ENCODE peak calls at places on chromosomes 11 and 22, in nine cellular contexts. One of them, this sample, is unnamed.

GRCh38 chr22:30045901-30046715 is 34.2 kb upstream of the HORMAD2 start:
- DNase-seq in PC-3: no peak
- DNase-seq in psoas muscle: no peak
- DNase-seq in fibroblast of lung: no peak
- DNase-seq in SJSA1: peak
- DNase-seq in GM23248: no peak
- DNase-seq in right lobe of liver: no peak
- DNase-seq in pancreas: no peak
- DNase-seq in uterus: no peak
- DNase-seq in this sample: no peak

GRCh38 chr11:78841451-78842060 is 266.9 kb upstream of the NARS2 start:
- DNase-seq in PC-3: peak
- DNase-seq in psoas muscle: no peak
- DNase-seq in fibroblast of lung: peak
- DNase-seq in SJSA1: no peak
- DNase-seq in GM23248: peak
- DNase-seq in right lobe of liver: no peak
- DNase-seq in pancreas: no peak
- DNase-seq in uterus: no peak
- DNase-seq in this sample: no peak

GRCh38 chr11:29120329-29120695 is 896.5 kb downstream of the KCNA4 start:
- DNase-seq in PC-3: no peak
- DNase-seq in psoas muscle: no peak
- DNase-seq in fibroblast of lung: no peak
- DNase-seq in SJSA1: no peak
- DNase-seq in GM23248: no peak
- DNase-seq in right lobe of liver: no peak
- DNase-seq in pancreas: no peak
- DNase-seq in uterus: no peak
- DNase-seq in this sample: no peak

GRCh38 chr11:117819096-117820040 is 5.2 kb downstream of the FXYD2 start:
- DNase-seq in PC-3: peak
- DNase-seq in psoas muscle: peak
- DNase-seq in fibroblast of lung: peak
- DNase-seq in SJSA1: no peak
- DNase-seq in GM23248: peak
- DNase-seq in right lobe of liver: peak
- DNase-seq in pancreas: peak
- DNase-seq in uterus: peak
- DNase-seq in this sample: peak

GRCh38 chr11:15141381-15141780 is 26.7 kb downstream of the INSC start:
- DNase-seq in PC-3: no peak
- DNase-seq in psoas muscle: no peak
- DNase-seq in fibroblast of lung: no peak
- DNase-seq in SJSA1: no peak
- DNase-seq in GM23248: no peak
- DNase-seq in right lobe of liver: no peak
- DNase-seq in pancreas: no peak
- DNase-seq in uterus: no peak
- DNase-seq in this sample: no peak

GRCh38 chr11:13465909-13466371 is 2.9 kb upstream of the BTBD10 start:
- DNase-seq in PC-3: peak
- DNase-seq in psoas muscle: no peak
- DNase-seq in fibroblast of lung: peak
- DNase-seq in SJSA1: no peak
- DNase-seq in GM23248: peak
- DNase-seq in right lobe of liver: no peak
- DNase-seq in pancreas: no peak
- DNase-seq in uterus: no peak
- DNase-seq in this sample: no peak

GRCh38 chr22:30196141-30196866 is 50.3 kb downstream of the LIF start:
- DNase-seq in PC-3: peak
- DNase-seq in psoas muscle: peak
- DNase-seq in fibroblast of lung: peak
- DNase-seq in SJSA1: peak
- DNase-seq in GM23248: peak
- DNase-seq in right lobe of liver: peak
- DNase-seq in pancreas: peak
- DNase-seq in uterus: peak
- DNase-seq in this sample: no peak

GRCh38 chr11:34205326-34206035 is 100.1 kb downstream of the NAT10 start:
- DNase-seq in PC-3: no peak
- DNase-seq in psoas muscle: no peak
- DNase-seq in fibroblast of lung: peak
- DNase-seq in SJSA1: no peak
- DNase-seq in GM23248: no peak
- DNase-seq in right lobe of liver: no peak
- DNase-seq in pancreas: no peak
- DNase-seq in uterus: no peak
- DNase-seq in this sample: no peak

DNA sequence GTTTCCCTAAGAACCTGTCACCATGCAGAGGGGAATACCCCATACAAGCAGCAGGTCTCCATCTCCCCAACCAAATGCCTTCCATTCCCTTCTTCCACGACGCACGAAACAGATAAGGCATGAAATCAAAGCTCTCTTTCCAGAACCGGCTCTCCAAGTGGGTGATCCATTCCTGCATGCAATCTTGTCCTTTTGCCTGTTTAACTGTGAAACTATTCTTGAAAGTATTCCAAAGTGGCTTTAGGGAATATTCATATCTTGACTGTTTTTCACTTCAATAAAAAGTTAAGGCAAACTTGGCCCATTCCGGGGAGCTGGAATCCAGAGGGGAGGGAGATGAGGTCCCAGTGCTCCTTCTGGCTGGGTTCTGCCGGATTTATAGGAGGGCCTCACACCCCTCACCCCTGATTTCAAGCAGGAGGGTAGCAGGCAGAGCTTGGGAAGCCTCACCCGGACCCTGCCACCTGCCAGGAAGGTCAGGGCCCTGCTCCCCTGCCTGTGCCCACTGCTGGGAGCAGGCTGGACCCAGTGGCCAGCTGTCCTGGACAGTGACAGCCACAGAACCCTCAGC is 60.9 kb downstream of the SCGB1A1 start:
- DNase-seq in PC-3: no peak
- DNase-seq in psoas muscle: no peak
- DNase-seq in fibroblast of lung: no peak
- DNase-seq in SJSA1: no peak
- DNase-seq in GM23248: peak
- DNase-seq in right lobe of liver: no peak
- DNase-seq in pancreas: no peak
- DNase-seq in uterus: peak
- DNase-seq in this sample: no peak
- H3K27ac ChIP-seq in PC-3: no peak
- H3K27ac ChIP-seq in psoas muscle: no peak
- H3K27ac ChIP-seq in fibroblast of lung: no peak
- H3K27ac ChIP-seq in SJSA1: peak
- H3K27ac ChIP-seq in GM23248: peak
- H3K27ac ChIP-seq in right lobe of liver: no peak
- H3K27ac ChIP-seq in pancreas: no peak
- H3K27ac ChIP-seq in uterus: peak
- H3K27ac ChIP-seq in this sample: no peak

DNA sequence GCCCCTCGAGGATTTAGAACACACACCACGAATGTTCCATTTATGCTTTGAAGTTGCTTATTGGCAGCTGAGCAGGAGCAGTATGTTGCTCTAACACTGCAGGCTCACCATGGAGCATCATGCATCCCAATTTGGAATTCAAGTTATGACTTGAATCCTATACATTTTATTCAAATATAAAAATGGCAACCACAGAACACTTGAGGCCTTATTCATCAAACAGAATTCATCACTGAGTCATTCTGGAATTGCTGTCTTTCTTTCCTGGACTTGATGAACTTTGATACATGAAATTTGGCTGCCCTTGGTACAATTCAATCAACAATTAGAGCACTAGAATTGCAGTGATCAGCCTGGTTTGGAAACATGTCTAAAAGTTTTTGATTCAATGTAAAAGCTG is 24.5 kb upstream of the BLID start:
- DNase-seq in PC-3: peak
- DNase-seq in psoas muscle: no peak
- DNase-seq in fibroblast of lung: peak
- DNase-seq in SJSA1: no peak
- DNase-seq in GM23248: peak
- DNase-seq in right lobe of liver: no peak
- DNase-seq in pancreas: no peak
- DNase-seq in uterus: no peak
- DNase-seq in this sample: no peak
- H3K27ac ChIP-seq in PC-3: peak
- H3K27ac ChIP-seq in psoas muscle: no peak
- H3K27ac ChIP-seq in fibroblast of lung: peak
- H3K27ac ChIP-seq in SJSA1: peak
- H3K27ac ChIP-seq in GM23248: peak
- H3K27ac ChIP-seq in right lobe of liver: no peak
- H3K27ac ChIP-seq in pancreas: no peak
- H3K27ac ChIP-seq in uterus: no peak
- H3K27ac ChIP-seq in this sample: peak

GRCh38 chr11:122741613-122742012 is 86.1 kb downstream of the UBASH3B start:
- DNase-seq in PC-3: no peak
- DNase-seq in psoas muscle: peak
- DNase-seq in fibroblast of lung: no peak
- DNase-seq in SJSA1: no peak
- DNase-seq in GM23248: no peak
- DNase-seq in right lobe of liver: no peak
- DNase-seq in pancreas: peak
- DNase-seq in uterus: peak
- DNase-seq in this sample: no peak

GRCh38 chr11:122743949-122744876 is 88.7 kb downstream of the UBASH3B start:
- DNase-seq in PC-3: no peak
- DNase-seq in psoas muscle: no peak
- DNase-seq in fibroblast of lung: no peak
- DNase-seq in SJSA1: no peak
- DNase-seq in GM23248: no peak
- DNase-seq in right lobe of liver: no peak
- DNase-seq in pancreas: no peak
- DNase-seq in uterus: no peak
- DNase-seq in this sample: no peak

GRCh38 chr11:122745111-122745510 is 89.6 kb downstream of the UBASH3B start:
- DNase-seq in PC-3: no peak
- DNase-seq in psoas muscle: no peak
- DNase-seq in fibroblast of lung: no peak
- DNase-seq in SJSA1: no peak
- DNase-seq in GM23248: no peak
- DNase-seq in right lobe of liver: no peak
- DNase-seq in pancreas: no peak
- DNase-seq in uterus: no peak
- DNase-seq in this sample: no peak

GRCh38 chr11:122742350-122742749 is 86.8 kb downstream of the UBASH3B start:
- DNase-seq in PC-3: no peak
- DNase-seq in psoas muscle: no peak
- DNase-seq in fibroblast of lung: no peak
- DNase-seq in SJSA1: no peak
- DNase-seq in GM23248: no peak
- DNase-seq in right lobe of liver: no peak
- DNase-seq in pancreas: no peak
- DNase-seq in uterus: no peak
- DNase-seq in this sample: no peak

DNA sequence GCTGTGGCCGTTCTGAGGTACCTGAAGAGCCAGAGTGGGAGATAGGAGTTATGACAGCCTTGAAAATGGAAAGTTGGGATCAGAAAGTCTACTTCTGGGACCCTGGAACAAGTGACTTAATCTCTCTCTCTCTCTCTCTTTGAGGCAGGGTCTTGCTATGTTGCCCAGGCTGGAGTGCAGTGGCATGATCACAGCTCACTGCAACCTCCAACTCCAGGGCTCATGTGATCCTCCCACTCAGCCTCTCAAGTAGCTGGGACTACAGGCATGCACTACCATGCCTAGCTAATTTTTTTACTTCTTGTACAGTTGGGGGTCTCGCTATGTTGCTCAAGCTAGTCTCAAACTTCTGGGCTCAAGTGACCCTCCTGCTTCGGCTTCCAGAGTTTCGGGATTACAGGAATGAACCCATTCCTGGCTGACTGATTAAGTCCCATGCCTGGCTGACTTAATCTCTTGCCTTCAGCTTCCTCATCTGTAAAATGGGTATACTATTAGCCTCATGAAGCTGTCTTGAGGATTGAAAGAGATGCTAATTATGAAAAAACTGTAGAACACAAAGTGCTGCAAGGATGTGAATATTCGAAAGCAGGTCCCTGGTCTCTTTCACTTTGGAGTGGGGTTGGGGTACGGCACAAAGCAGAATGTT is 87.7 kb downstream of the UBASH3B start:
- DNase-seq in PC-3: no peak
- DNase-seq in psoas muscle: no peak
- DNase-seq in fibroblast of lung: no peak
- DNase-seq in SJSA1: no peak
- DNase-seq in GM23248: no peak
- DNase-seq in right lobe of liver: no peak
- DNase-seq in pancreas: no peak
- DNase-seq in uterus: no peak
- DNase-seq in this sample: no peak
- H3K27ac ChIP-seq in PC-3: no peak
- H3K27ac ChIP-seq in psoas muscle: no peak
- H3K27ac ChIP-seq in fibroblast of lung: no peak
- H3K27ac ChIP-seq in SJSA1: no peak
- H3K27ac ChIP-seq in GM23248: no peak
- H3K27ac ChIP-seq in right lobe of liver: peak
- H3K27ac ChIP-seq in pancreas: no peak
- H3K27ac ChIP-seq in uterus: peak
- H3K27ac ChIP-seq in this sample: no peak

GRCh38 chr11:61945191-61945590 is 5.0 kb upstream of the BEST1 start:
- DNase-seq in PC-3: no peak
- DNase-seq in psoas muscle: no peak
- DNase-seq in fibroblast of lung: no peak
- DNase-seq in SJSA1: peak
- DNase-seq in GM23248: no peak
- DNase-seq in right lobe of liver: no peak
- DNase-seq in pancreas: no peak
- DNase-seq in uterus: no peak
- DNase-seq in this sample: no peak

GRCh38 chr11:61947486-61948210 is 2.5 kb upstream of the BEST1 start:
- DNase-seq in PC-3: peak
- DNase-seq in psoas muscle: peak
- DNase-seq in fibroblast of lung: peak
- DNase-seq in SJSA1: peak
- DNase-seq in GM23248: peak
- DNase-seq in right lobe of liver: peak
- DNase-seq in pancreas: peak
- DNase-seq in uterus: peak
- DNase-seq in this sample: peak

GRCh38 chr11:61948505-61948904 is 1.6 kb upstream of the BEST1 start:
- DNase-seq in PC-3: no peak
- DNase-seq in psoas muscle: no peak
- DNase-seq in fibroblast of lung: no peak
- DNase-seq in SJSA1: peak
- DNase-seq in GM23248: no peak
- DNase-seq in right lobe of liver: no peak
- DNase-seq in pancreas: no peak
- DNase-seq in uterus: no peak
- DNase-seq in this sample: no peak

GRCh38 chr11:61949169-61950034 is 749 bp upstream of the BEST1 start:
- DNase-seq in PC-3: no peak
- DNase-seq in psoas muscle: peak
- DNase-seq in fibroblast of lung: peak
- DNase-seq in SJSA1: peak
- DNase-seq in GM23248: peak
- DNase-seq in right lobe of liver: no peak
- DNase-seq in pancreas: peak
- DNase-seq in uterus: peak
- DNase-seq in this sample: peak

DNA sequence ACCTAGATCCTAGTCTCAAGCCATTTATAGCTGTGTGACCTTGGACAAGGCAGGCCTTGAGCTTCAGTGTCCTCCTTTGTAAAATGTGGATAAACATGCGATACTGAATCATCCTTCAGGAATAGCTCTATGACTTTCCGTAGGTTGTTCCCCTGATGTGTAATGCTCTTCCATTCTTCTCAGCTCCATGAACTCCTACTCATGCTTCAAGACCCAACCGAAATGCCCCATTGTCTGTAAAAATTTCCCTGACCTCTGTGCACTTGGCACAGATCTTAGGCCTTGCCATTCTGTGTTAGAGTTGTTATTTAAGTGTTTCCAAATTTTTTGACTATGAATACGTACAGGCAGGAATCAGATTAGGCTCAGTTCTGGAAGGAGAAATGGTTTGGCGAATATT is 3.3 kb upstream of the BEST1 start:
- DNase-seq in PC-3: no peak
- DNase-seq in psoas muscle: no peak
- DNase-seq in fibroblast of lung: no peak
- DNase-seq in SJSA1: no peak
- DNase-seq in GM23248: no peak
- DNase-seq in right lobe of liver: no peak
- DNase-seq in pancreas: no peak
- DNase-seq in uterus: no peak
- DNase-seq in this sample: no peak
- H3K27ac ChIP-seq in PC-3: no peak
- H3K27ac ChIP-seq in psoas muscle: no peak
- H3K27ac ChIP-seq in fibroblast of lung: no peak
- H3K27ac ChIP-seq in SJSA1: no peak
- H3K27ac ChIP-seq in GM23248: no peak
- H3K27ac ChIP-seq in right lobe of liver: no peak
- H3K27ac ChIP-seq in pancreas: no peak
- H3K27ac ChIP-seq in uterus: peak
- H3K27ac ChIP-seq in this sample: peak